ENCODE peak calls at places on chromosomes 11 and 22, in six cellular contexts. L is A549, U is endothelial cell of umbilical vein, V is ovary, N is body of pancreas, C is left lung. O is an unnamed sample.

GRCh38 chr11:115501895-115502589 is 2.2 kb downstream of the CADM1 start:
- DNase-seq in L (no peak), U (no peak), V (no peak), N (no peak), C (no peak), O (no peak)

GRCh38 chr11:20337526-20338154 is 25.9 kb upstream of the HTATIP2 start:
- DNase-seq in L (peak), U (peak), V (no peak), N (no peak), C (no peak), O (peak)

GRCh38 chr11:79059171-79059570 is 381.7 kb downstream of the TENM4 start:
- DNase-seq in L (no peak), U (no peak), V (no peak), N (no peak), C (no peak), O (no peak)

GRCh38 chr11:117345039-117345438 is 17.4 kb downstream of the CEP164 start:
- DNase-seq in L (no peak), U (no peak), V (no peak), N (no peak), C (no peak), O (no peak)

GRCh38 chr11:8230178-8230859 is 33.4 kb downstream of the LMO1 start:
- DNase-seq in L (no peak), U (no peak), V (no peak), N (no peak), C (peak), O (no peak)

GRCh38 chr11:22711212-22711770 is 44.9 kb downstream of the GAS2 start:
- DNase-seq in L (no peak), U (no peak), V (no peak), N (peak), C (no peak), O (no peak)

GRCh38 chr22:16699336-16699735 is 106.7 kb upstream of the CCT8L2 start:
- DNase-seq in L (no peak), U (no peak), V (no peak), N (no peak), C (no peak), O (no peak)

GRCh38 chr11:44600739-44601416 is 35.4 kb downstream of the CD82 start:
- DNase-seq in L (no peak), U (no peak), V (no peak), N (no peak), C (no peak), O (no peak)

GRCh38 chr11:10429526-10429925 is 25.5 kb upstream of the AMPD3 start:
- DNase-seq in L (no peak), U (no peak), V (no peak), N (no peak), C (no peak), O (no peak)

GRCh38 chr11:39784873-39785272 is 1674.6 kb downstream of the LRRC4C start:
- DNase-seq in L (no peak), U (no peak), V (no peak), N (no peak), C (no peak), O (no peak)

GRCh38 chr22:17379939-17380710 is 10.9 kb downstream of the CECR2 start:
- DNase-seq in L (no peak), U (no peak), V (no peak), N (no peak), C (no peak), O (no peak)

GRCh38 chr11:119103793-119104192 is 2.1 kb upstream of the DPAGT1 start:
- DNase-seq in L (no peak), U (no peak), V (no peak), N (no peak), C (no peak), O (no peak)

GRCh38 chr22:44427506-44428470 is 70.2 kb downstream of the RTL6 start:
- DNase-seq in L (no peak), U (no peak), V (no peak), N (no peak), C (peak), O (no peak)

GRCh38 chr22:38203855-38204497 is 2.2 kb downstream of the MAFF start:
- DNase-seq in L (no peak), U (peak), V (no peak), N (no peak), C (no peak), O (no peak)

GRCh38 chr11:63611395-63611747 is 2.9 kb downstream of the PLAAT3 start:
- DNase-seq in L (no peak), U (peak), V (no peak), N (no peak), C (no peak), O (no peak)
- H3K4me3 ChIP-seq in L (no peak), U (no peak), V (no peak), N (no peak), C (no peak), O (no peak)

GRCh38 chr11:120696597-120696996 is 185.0 kb downstream of the GRIK4 start:
- DNase-seq in L (no peak), U (no peak), V (no peak), N (no peak), C (no peak), O (no peak)

GRCh38 chr11:120695426-120695825 is 183.9 kb downstream of the GRIK4 start:
- DNase-seq in L (no peak), U (no peak), V (no peak), N (no peak), C (no peak), O (no peak)

GRCh38 chr11:120702656-120703055 is 191.1 kb downstream of the GRIK4 start:
- DNase-seq in L (no peak), U (no peak), V (no peak), N (no peak), C (no peak), O (no peak)

GRCh38 chr11:120694706-120695105 is 183.2 kb downstream of the GRIK4 start:
- DNase-seq in L (no peak), U (no peak), V (no peak), N (no peak), C (no peak), O (no peak)

GRCh38 chr11:120698918-120699317 is 187.4 kb downstream of the GRIK4 start:
- DNase-seq in L (no peak), U (no peak), V (no peak), N (no peak), C (no peak), O (no peak)
- TF ChIP-seq CTCF in L (no peak), U (no peak), V (no peak), N (no peak), C (no peak), O (no peak)

GRCh38 chr11:109096266-109096665 is 325.7 kb upstream of the C11orf87 start:
- DNase-seq in L (no peak), U (no peak), V (no peak), N (no peak), C (no peak), O (no peak)
- H3K4me3 ChIP-seq in L (no peak), U (no peak), V (no peak), N (no peak), C (no peak), O (no peak)

GRCh38 chr11:132161538-132161937 is 791.1 kb downstream of the NTM start:
- DNase-seq in L (no peak), U (no peak), V (no peak), N (no peak), C (no peak), O (no peak)

GRCh38 chr11:132158696-132159095 is 788.3 kb downstream of the NTM start:
- DNase-seq in L (no peak), U (no peak), V (no peak), N (no peak), C (no peak), O (peak)

GRCh38 chr11:132158091-132158490 is 787.7 kb downstream of the NTM start:
- DNase-seq in L (no peak), U (peak), V (no peak), N (peak), C (no peak), O (no peak)
- TF ChIP-seq CTCF in L (no peak), U (peak), V (no peak), N (no peak), C (no peak), O (peak)

GRCh38 chr11:16899708-16900107 is 114.5 kb downstream of the PLEKHA7 start:
- DNase-seq in L (no peak), U (no peak), V (no peak), N (peak), C (no peak), O (no peak)

GRCh38 chr11:16896716-16897115 is 117.5 kb downstream of the PLEKHA7 start:
- DNase-seq in L (no peak), U (no peak), V (no peak), N (no peak), C (no peak), O (no peak)

GRCh38 chr11:16898274-16898985 is 115.8 kb downstream of the PLEKHA7 start:
- DNase-seq in L (no peak), U (no peak), V (no peak), N (no peak), C (no peak), O (no peak)

GRCh38 chr11:16895306-16895705 is 118.9 kb downstream of the PLEKHA7 start:
- DNase-seq in L (no peak), U (no peak), V (no peak), N (no peak), C (no peak), O (no peak)

GRCh38 chr11:16897460-16898061 is 116.7 kb downstream of the PLEKHA7 start:
- DNase-seq in L (no peak), U (peak), V (no peak), N (peak), C (no peak), O (no peak)
- H3K4me3 ChIP-seq in L (no peak), U (no peak), V (no peak), N (no peak), C (no peak), O (no peak)

DNA sequence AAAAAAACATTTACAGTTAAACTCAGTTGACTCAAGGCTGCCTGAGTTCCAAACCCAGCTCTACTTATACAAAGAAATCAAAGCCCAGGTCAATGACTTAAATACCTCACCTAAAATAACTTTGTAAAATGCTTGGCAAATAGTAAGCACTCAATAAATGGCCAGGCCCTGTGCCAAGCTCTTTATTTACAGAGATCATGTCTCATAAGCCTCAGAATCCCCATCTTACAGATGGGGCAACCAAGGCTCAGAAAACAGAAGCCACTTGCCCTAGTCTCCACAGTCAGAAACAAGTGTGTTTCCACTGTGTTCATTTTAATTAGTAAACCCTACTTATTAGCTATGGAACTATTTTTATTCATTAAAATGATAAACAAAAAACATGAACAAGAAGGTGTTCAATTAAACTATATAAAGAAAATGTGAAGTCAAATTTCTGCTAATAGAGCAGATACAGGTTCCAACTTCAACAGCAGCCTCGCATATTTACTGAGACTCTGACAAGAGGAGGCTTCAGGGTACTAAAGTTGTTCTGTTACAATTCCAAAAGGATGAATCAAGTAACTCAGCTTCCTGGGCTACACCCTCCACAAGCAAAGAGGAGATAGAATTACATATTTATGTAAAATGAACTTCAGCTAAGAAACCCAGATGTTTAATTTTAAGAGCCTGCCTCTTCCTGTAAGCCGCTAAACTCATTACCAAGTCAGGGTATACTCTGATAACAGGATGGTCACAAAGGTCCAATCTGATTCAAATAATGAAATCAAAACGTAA is 30.7 kb upstream of the TTC28 start:
- DNase-seq in L (no peak), U (peak), V (no peak), N (no peak), C (no peak), O (peak)
- TF ChIP-seq CTCF in L (no peak), U (no peak), V (no peak), N (no peak), C (no peak), O (no peak)

DNA sequence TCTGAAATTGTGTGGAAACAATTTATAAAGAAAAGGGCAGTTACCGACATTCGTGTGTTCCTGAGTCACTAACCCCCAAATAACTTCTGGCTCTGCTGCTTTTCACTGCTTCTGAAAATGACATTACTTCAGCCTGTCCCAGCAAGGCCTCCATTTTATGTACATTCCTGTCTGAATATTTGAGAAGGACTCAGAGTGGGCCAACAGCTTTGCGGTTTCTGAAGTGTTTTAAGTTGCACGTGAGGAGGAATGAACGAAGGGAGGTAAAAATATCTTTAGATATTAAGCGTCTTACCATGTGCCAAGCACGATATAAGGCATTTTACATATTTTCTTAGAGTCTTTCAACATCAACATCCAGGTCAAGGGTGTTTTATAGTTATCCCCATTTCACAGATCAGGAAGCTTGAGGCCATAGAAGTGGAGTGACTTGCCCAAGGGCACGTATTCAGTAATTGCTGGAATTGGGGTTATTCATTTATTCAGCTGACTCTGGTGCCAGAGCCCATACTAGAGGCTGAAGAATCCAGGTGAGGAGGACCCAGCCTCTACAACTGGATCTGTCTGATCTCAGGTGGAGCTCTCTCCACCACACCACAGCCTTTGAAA is 30.8 kb upstream of the WNT11 start:
- DNase-seq in L (no peak), U (no peak), V (no peak), N (no peak), C (no peak), O (no peak)
- H3K4me3 ChIP-seq in L (no peak), U (no peak), V (no peak), N (no peak), C (no peak), O (no peak)

DNA sequence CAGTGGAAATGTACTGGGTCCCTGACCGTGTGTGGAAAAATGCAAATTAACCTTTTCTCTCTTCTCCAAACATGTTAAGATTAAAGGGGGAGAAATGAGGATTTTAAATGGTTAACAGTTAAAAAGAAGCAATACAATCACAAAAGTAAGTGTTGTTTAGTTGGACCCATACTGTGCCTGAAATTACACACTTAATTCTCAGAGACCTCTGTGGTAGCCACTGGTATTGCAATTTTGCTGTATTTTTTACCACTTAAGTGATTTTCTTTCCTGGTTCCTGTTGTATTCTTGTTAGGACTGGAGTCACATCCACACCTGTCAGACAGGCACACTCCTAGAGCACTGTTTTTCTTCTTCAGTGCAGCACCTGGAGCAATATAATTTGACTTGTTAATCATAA is 179.6 kb upstream of the PDGFD start:
- DNase-seq in L (peak), U (peak), V (no peak), N (no peak), C (no peak), O (no peak)
- TF ChIP-seq CTCF in L (no peak), U (no peak), V (no peak), N (peak), C (peak), O (peak)

DNA sequence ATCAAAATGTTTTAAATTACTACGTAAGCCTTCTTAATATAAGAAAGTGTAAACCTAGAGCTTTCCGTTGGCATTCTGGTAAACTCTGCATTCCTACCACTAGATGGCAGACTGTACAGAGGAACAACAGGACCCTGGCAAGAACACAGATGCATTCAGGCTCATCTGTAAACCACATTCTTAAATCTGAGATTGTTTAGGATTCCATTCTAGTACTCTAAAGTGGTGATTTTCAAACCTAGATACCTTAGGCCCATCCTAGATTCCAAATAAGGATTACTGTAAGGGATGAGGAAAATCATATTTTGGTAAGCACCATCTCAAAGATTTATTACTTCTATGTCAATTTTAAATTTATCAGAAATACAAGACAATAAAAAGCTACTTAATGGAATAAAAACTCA is 26.9 kb downstream of the PICALM start:
- DNase-seq in L (peak), U (peak), V (peak), N (peak), C (no peak), O (peak)
- H3K4me3 ChIP-seq in L (no peak), U (no peak), V (peak), N (no peak), C (no peak), O (no peak)

O was measured in astrocyte of the cerebellum.